ENCODE peak calls at places on chromosome 12, in seven cellular contexts. One of them, this sample, is unnamed.

GRCh38 chr12:53005215-53005985 is 856 bp upstream of the EIF4B start:
- DNase-seq in Peyer's patch: no peak
- DNase-seq in endodermal cell: peak; percentile 83
- DNase-seq in small intestine: no peak
- DNase-seq in neuronal stem cell: peak; percentile 35
- DNase-seq in uterus: peak; percentile 23
- DNase-seq in foreskin fibroblast: no peak
- DNase-seq in this sample: no peak

GRCh38 chr12:52971701-52972329 is 22.9 kb downstream of the KRT18 start:
- DNase-seq in Peyer's patch: no peak
- DNase-seq in endodermal cell: peak; percentile 92
- DNase-seq in small intestine: peak; percentile 85
- DNase-seq in neuronal stem cell: no peak
- DNase-seq in uterus: no peak
- DNase-seq in foreskin fibroblast: peak; percentile 76
- DNase-seq in this sample: peak; percentile 50

GRCh38 chr12:107282628-107283027 is 189.3 kb upstream of the CRY1 start:
- DNase-seq in Peyer's patch: no peak
- DNase-seq in endodermal cell: no peak
- DNase-seq in small intestine: no peak
- DNase-seq in neuronal stem cell: no peak
- DNase-seq in uterus: no peak
- DNase-seq in foreskin fibroblast: no peak
- DNase-seq in this sample: no peak

GRCh38 chr12:98401427-98401826 is 114.0 kb upstream of the TMPO start:
- DNase-seq in Peyer's patch: no peak
- DNase-seq in endodermal cell: no peak
- DNase-seq in small intestine: no peak
- DNase-seq in neuronal stem cell: no peak
- DNase-seq in uterus: no peak
- DNase-seq in foreskin fibroblast: no peak
- DNase-seq in this sample: no peak

GRCh38 chr12:81417056-81417455 is 339.2 kb downstream of the ACSS3 start:
- DNase-seq in Peyer's patch: no peak
- DNase-seq in endodermal cell: no peak
- DNase-seq in small intestine: no peak
- DNase-seq in neuronal stem cell: no peak
- DNase-seq in uterus: no peak
- DNase-seq in foreskin fibroblast: no peak
- DNase-seq in this sample: no peak

GRCh38 chr12:52080403-52081201 is 1.1 kb downstream of the SMIM41 start:
- DNase-seq in Peyer's patch: no peak
- DNase-seq in endodermal cell: no peak
- DNase-seq in small intestine: no peak
- DNase-seq in neuronal stem cell: no peak
- DNase-seq in uterus: no peak
- DNase-seq in foreskin fibroblast: peak; percentile 21
- DNase-seq in this sample: peak; percentile 64

GRCh38 chr12:53631721-53632120 is 5.5 kb upstream of the ATF7 start:
- DNase-seq in Peyer's patch: no peak
- DNase-seq in endodermal cell: no peak
- DNase-seq in small intestine: no peak
- DNase-seq in neuronal stem cell: no peak
- DNase-seq in uterus: no peak
- DNase-seq in foreskin fibroblast: no peak
- DNase-seq in this sample: no peak

GRCh38 chr12:25775968-25776367 is 182.5 kb upstream of the RASSF8 start:
- DNase-seq in Peyer's patch: no peak
- DNase-seq in endodermal cell: peak; percentile 50
- DNase-seq in small intestine: no peak
- DNase-seq in neuronal stem cell: no peak
- DNase-seq in uterus: no peak
- DNase-seq in foreskin fibroblast: peak; percentile 92
- DNase-seq in this sample: no peak

GRCh38 chr12:123763093-123763492 is 992 bp downstream of the DNAH10 start:
- DNase-seq in Peyer's patch: no peak
- DNase-seq in endodermal cell: peak; percentile 93
- DNase-seq in small intestine: peak; percentile 56
- DNase-seq in neuronal stem cell: no peak
- DNase-seq in uterus: no peak
- DNase-seq in foreskin fibroblast: no peak
- DNase-seq in this sample: peak; percentile 90

GRCh38 chr12:124399622-124400021 is 104.7 kb downstream of the RFLNA start:
- DNase-seq in Peyer's patch: no peak
- DNase-seq in endodermal cell: peak; percentile 90
- DNase-seq in small intestine: no peak
- DNase-seq in neuronal stem cell: peak; percentile 36
- DNase-seq in uterus: peak; percentile 67
- DNase-seq in foreskin fibroblast: peak; percentile 58
- DNase-seq in this sample: peak; percentile 95

GRCh38 chr12:8742501-8742900 is 44.7 kb downstream of the RIMKLB start:
- DNase-seq in Peyer's patch: no peak
- DNase-seq in endodermal cell: no peak
- DNase-seq in small intestine: no peak
- DNase-seq in neuronal stem cell: no peak
- DNase-seq in uterus: no peak
- DNase-seq in foreskin fibroblast: peak; percentile 74
- DNase-seq in this sample: no peak

GRCh38 chr12:4975574-4975973 is 65.9 kb downstream of the KCNA1 start:
- DNase-seq in Peyer's patch: no peak
- DNase-seq in endodermal cell: peak; percentile 88
- DNase-seq in small intestine: no peak
- DNase-seq in neuronal stem cell: no peak
- DNase-seq in uterus: no peak
- DNase-seq in foreskin fibroblast: no peak
- DNase-seq in this sample: peak; percentile 72

GRCh38 chr12:88218293-88218692 is 76.2 kb downstream of the TMTC3 start:
- DNase-seq in Peyer's patch: no peak
- DNase-seq in endodermal cell: no peak
- DNase-seq in small intestine: no peak
- DNase-seq in neuronal stem cell: no peak
- DNase-seq in uterus: no peak
- DNase-seq in foreskin fibroblast: no peak
- DNase-seq in this sample: no peak

GRCh38 chr12:96431067-96431466 is 30.8 kb upstream of the CDK17 start:
- DNase-seq in Peyer's patch: no peak
- DNase-seq in endodermal cell: peak; percentile 59
- DNase-seq in small intestine: no peak
- DNase-seq in neuronal stem cell: no peak
- DNase-seq in uterus: no peak
- DNase-seq in foreskin fibroblast: no peak
- DNase-seq in this sample: no peak

GRCh38 chr12:14113031-14113430 is 131.6 kb upstream of the GRIN2B start:
- DNase-seq in Peyer's patch: no peak
- DNase-seq in endodermal cell: no peak
- DNase-seq in small intestine: no peak
- DNase-seq in neuronal stem cell: no peak
- DNase-seq in uterus: no peak
- DNase-seq in foreskin fibroblast: no peak
- DNase-seq in this sample: no peak

GRCh38 chr12:51820721-51821422 is 27.6 kb downstream of the FIGNL2 start:
- DNase-seq in Peyer's patch: peak; percentile 65
- DNase-seq in endodermal cell: peak; percentile 96
- DNase-seq in small intestine: peak; percentile 27
- DNase-seq in neuronal stem cell: peak; percentile 82
- DNase-seq in uterus: peak; percentile 67
- DNase-seq in foreskin fibroblast: peak; percentile 24
- DNase-seq in this sample: peak; percentile 97

GRCh38 chr12:72094490-72094889 is 155.8 kb downstream of the TPH2 start:
- DNase-seq in Peyer's patch: no peak
- DNase-seq in endodermal cell: no peak
- DNase-seq in small intestine: no peak
- DNase-seq in neuronal stem cell: no peak
- DNase-seq in uterus: no peak
- DNase-seq in foreskin fibroblast: no peak
- DNase-seq in this sample: no peak

GRCh38 chr12:124044021-124044420 is 71.0 kb downstream of the ZNF664 start:
- DNase-seq in Peyer's patch: no peak
- DNase-seq in endodermal cell: no peak
- DNase-seq in small intestine: no peak
- DNase-seq in neuronal stem cell: no peak
- DNase-seq in uterus: no peak
- DNase-seq in foreskin fibroblast: no peak
- DNase-seq in this sample: no peak

GRCh38 chr12:69068431-69068830 is 135.5 kb upstream of the CPM start:
- DNase-seq in Peyer's patch: no peak
- DNase-seq in endodermal cell: no peak
- DNase-seq in small intestine: peak; percentile 90
- DNase-seq in neuronal stem cell: no peak
- DNase-seq in uterus: no peak
- DNase-seq in foreskin fibroblast: peak; percentile 63
- DNase-seq in this sample: no peak

GRCh38 chr12:70798016-70798768 is 122.3 kb downstream of the PTPRR start:
- DNase-seq in Peyer's patch: no peak
- DNase-seq in endodermal cell: no peak
- DNase-seq in small intestine: no peak
- DNase-seq in neuronal stem cell: no peak
- DNase-seq in uterus: no peak
- DNase-seq in foreskin fibroblast: no peak
- DNase-seq in this sample: no peak

GRCh38 chr12:51358496-51358895 is 12.0 kb upstream of the CELA1 start:
- DNase-seq in Peyer's patch: no peak
- DNase-seq in endodermal cell: no peak
- DNase-seq in small intestine: no peak
- DNase-seq in neuronal stem cell: no peak
- DNase-seq in uterus: no peak
- DNase-seq in foreskin fibroblast: no peak
- DNase-seq in this sample: no peak

GRCh38 chr12:113582521-113583218 is 111.0 kb upstream of the LHX5 start:
- DNase-seq in Peyer's patch: no peak
- DNase-seq in endodermal cell: peak; percentile 93
- DNase-seq in small intestine: no peak
- DNase-seq in neuronal stem cell: no peak
- DNase-seq in uterus: no peak
- DNase-seq in foreskin fibroblast: no peak
- DNase-seq in this sample: no peak

DNA sequence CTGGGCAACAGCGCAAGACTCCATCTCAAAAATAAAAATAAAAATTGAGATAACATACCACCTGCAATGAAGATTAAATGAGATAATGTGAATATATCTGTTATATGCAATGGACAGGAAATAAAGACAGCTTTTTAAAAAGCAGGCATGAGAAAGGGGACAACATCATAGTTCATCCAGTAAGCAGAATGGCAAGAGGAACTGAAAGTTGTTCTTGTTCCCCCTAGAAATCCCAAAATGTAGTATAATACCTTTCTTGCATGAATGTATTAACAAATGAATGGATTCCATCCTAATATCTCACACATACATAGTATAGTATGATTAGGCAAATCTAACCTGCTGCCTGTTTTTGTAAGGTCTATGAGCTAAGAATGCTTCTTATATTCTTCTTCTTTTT is 31.4 kb downstream of the FGD6 start:
- DNase-seq in Peyer's patch: no peak
- DNase-seq in endodermal cell: no peak
- DNase-seq in small intestine: no peak
- DNase-seq in neuronal stem cell: no peak
- DNase-seq in uterus: no peak
- DNase-seq in foreskin fibroblast: no peak
- DNase-seq in this sample: no peak
- H3K4me3 ChIP-seq in Peyer's patch: no peak overlapping the region
- H3K4me3 ChIP-seq in endodermal cell: no peak overlapping the region
- H3K4me3 ChIP-seq in small intestine: no peak overlapping the region
- H3K4me3 ChIP-seq in neuronal stem cell: no peak overlapping the region
- H3K4me3 ChIP-seq in uterus: no peak overlapping the region
- H3K4me3 ChIP-seq in foreskin fibroblast: no peak overlapping the region
- H3K4me3 ChIP-seq in this sample: no peak overlapping the region

DNA sequence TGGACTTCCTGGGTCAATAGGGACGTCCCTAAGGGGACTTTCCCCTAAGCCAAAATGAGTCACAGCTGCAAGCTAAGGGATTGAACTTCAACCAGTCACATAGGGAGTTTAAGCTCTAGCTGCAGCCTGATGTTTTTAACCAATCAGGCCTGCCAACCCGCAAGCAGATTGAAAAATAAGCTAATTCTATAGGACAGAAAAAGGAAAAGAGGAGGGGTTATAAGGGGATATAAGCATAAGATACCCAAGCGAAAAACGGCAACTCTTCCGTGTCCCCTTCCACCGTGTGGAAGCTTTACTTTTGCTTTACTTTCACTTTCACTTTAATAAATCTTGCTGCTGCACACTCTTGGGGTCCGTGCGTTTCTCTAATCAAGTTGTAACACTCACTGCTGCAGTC is 24.4 kb downstream of the ATP23 start:
- DNase-seq in Peyer's patch: no peak
- DNase-seq in endodermal cell: no peak
- DNase-seq in small intestine: peak; percentile 20
- DNase-seq in neuronal stem cell: no peak
- DNase-seq in uterus: no peak
- DNase-seq in foreskin fibroblast: no peak
- DNase-seq in this sample: no peak
- H3K4me3 ChIP-seq in Peyer's patch: no peak overlapping the region
- H3K4me3 ChIP-seq in endodermal cell: no peak overlapping the region
- H3K4me3 ChIP-seq in small intestine: no peak overlapping the region
- H3K4me3 ChIP-seq in neuronal stem cell: no peak overlapping the region
- H3K4me3 ChIP-seq in uterus: no peak overlapping the region
- H3K4me3 ChIP-seq in foreskin fibroblast: no peak overlapping the region
- H3K4me3 ChIP-seq in this sample: no peak overlapping the region

DNA sequence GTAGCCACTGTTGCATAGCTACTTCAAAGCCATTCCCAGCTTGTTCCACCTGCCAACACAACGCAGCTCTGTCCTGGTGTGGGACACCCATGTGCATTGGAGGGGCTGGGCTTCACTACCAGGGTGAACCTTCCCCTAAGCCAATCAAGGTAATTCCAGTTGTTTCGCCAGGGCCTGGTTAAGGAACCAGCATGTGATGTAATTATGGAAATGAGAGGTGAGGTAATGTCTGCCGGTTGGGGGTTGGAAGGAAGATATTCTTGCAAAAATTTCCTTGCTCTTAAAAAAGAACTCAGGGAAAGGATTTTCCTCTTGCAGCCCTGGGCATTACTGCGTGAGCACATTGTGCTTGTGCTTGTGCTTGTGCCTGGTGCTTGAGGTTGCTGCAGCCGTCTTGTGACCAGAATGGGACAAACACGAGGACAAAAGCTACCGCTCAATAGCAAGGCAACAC is 14.9 kb downstream of the TUBA1C start:
- DNase-seq in Peyer's patch: no peak
- DNase-seq in endodermal cell: peak; percentile 88
- DNase-seq in small intestine: peak; percentile 42
- DNase-seq in neuronal stem cell: no peak
- DNase-seq in uterus: no peak
- DNase-seq in foreskin fibroblast: no peak
- DNase-seq in this sample: peak; percentile 80
- H3K4me3 ChIP-seq in Peyer's patch: no peak overlapping the region
- H3K4me3 ChIP-seq in endodermal cell: no peak overlapping the region
- H3K4me3 ChIP-seq in small intestine: no peak overlapping the region
- H3K4me3 ChIP-seq in neuronal stem cell: no peak overlapping the region
- H3K4me3 ChIP-seq in uterus: no peak overlapping the region
- H3K4me3 ChIP-seq in foreskin fibroblast: no peak overlapping the region
- H3K4me3 ChIP-seq in this sample: no peak overlapping the region

DNA sequence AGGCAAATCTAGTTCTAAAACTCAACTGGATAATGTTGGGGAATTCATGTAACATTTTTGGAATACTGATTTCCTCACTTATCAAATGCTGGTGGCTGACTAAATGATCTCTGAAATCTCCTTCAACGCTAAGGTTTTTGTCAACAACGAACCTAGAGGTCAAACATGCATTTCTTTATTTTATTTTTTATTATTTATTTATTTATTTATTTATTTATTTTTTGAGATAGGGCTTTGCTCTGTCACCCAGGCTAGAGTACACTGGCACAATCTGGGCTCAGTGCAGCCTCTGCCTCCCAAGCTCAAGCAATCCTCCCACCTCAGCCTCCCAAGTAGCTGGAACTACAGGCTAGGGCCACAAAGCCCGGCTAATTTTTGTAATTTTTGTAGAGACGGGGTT is 64.5 kb downstream of the DUSP16 start:
- DNase-seq in Peyer's patch: no peak
- DNase-seq in endodermal cell: no peak
- DNase-seq in small intestine: no peak
- DNase-seq in neuronal stem cell: no peak
- DNase-seq in uterus: no peak
- DNase-seq in foreskin fibroblast: no peak
- DNase-seq in this sample: no peak
- H3K4me3 ChIP-seq in Peyer's patch: no peak overlapping the region
- H3K4me3 ChIP-seq in endodermal cell: no peak overlapping the region
- H3K4me3 ChIP-seq in small intestine: no peak overlapping the region
- H3K4me3 ChIP-seq in neuronal stem cell: no peak overlapping the region
- H3K4me3 ChIP-seq in uterus: no peak overlapping the region
- H3K4me3 ChIP-seq in foreskin fibroblast: no peak overlapping the region
- H3K4me3 ChIP-seq in this sample: no peak overlapping the region